ENCODE peak calls at places on chromosomes 11 and 22, in five cellular contexts. Y, N, P, D and V are unnamed samples.
A peak's percentile ranks its signal among the peaks of the same experiment; 100 is the strongest.

GRCh38 chr11:120130991-120131760 is 6.7 kb downstream of the TRIM29 start:
- DNase-seq in Y (no peak), N (no peak), P (no peak), D (no peak), V (no peak)

GRCh38 chr11:119363874-119364590 is 17.5 kb downstream of the USP2 start:
- DNase-seq in Y (no peak), N (no peak), P (peak; percentile 86), D (no peak), V (peak; percentile 39)

GRCh38 chr11:8959546-8960166 is 4.6 kb downstream of the TMEM9B start:
- DNase-seq in Y (peak; percentile 55), N (peak; percentile 82), P (peak; percentile 83), D (peak; percentile 81), V (peak; percentile 87)

GRCh38 chr11:73585834-73586575 is 11.9 kb downstream of the FAM168A start:
- DNase-seq in Y (no peak), N (no peak), P (no peak), D (no peak), V (no peak)

GRCh38 chr11:104899226-104899625 is 966 bp upstream of the CASP12 start:
- DNase-seq in Y (no peak), N (no peak), P (peak; percentile 4), D (no peak), V (peak; percentile 50)

GRCh38 chr22:20531404-20532181 is 24.2 kb downstream of the MED15 start:
- DNase-seq in Y (peak; percentile 90), N (no peak), P (peak; percentile 70), D (peak; percentile 87), V (peak; percentile 64)

GRCh38 chr22:25564979-25565677 is 653 bp downstream of the GRK3 start:
- DNase-seq in Y (no peak), N (no peak), P (peak; percentile 64), D (peak; percentile 20), V (peak; percentile 6)

GRCh38 chr22:19990188-19990587 is 26.4 kb downstream of the ARVCF start:
- DNase-seq in Y (no peak), N (no peak), P (no peak), D (no peak), V (no peak)

GRCh38 chr22:50703726-50704509 is 31.3 kb downstream of the SHANK3 start:
- DNase-seq in Y (no peak), N (no peak), P (no peak), D (no peak), V (no peak)

GRCh38 chr11:130068546-130068985 is 1.1 kb upstream of the APLP2 start:
- DNase-seq in Y (no peak), N (no peak), P (peak; percentile 30), D (no peak), V (no peak)

GRCh38 chr22:38193580-38193979 is 8.2 kb upstream of the MAFF start:
- DNase-seq in Y (no peak), N (no peak), P (no peak), D (no peak), V (no peak)

GRCh38 chr22:24089951-24090350 is 78.8 kb downstream of the CABIN1 start:
- DNase-seq in Y (no peak), N (no peak), P (no peak), D (no peak), V (no peak)

GRCh38 chr11:83827940-83828554 is 541.9 kb upstream of the CCDC90B start:
- DNase-seq in Y (no peak), N (peak; percentile 12), P (peak; percentile 65), D (peak; percentile 40), V (peak; percentile 43)

GRCh38 chr22:28799834-28800307 is 498 bp downstream of the XBP1 start:
- DNase-seq in Y (no peak), N (peak; percentile 33), P (peak; percentile 76), D (no peak), V (peak; percentile 68)

GRCh38 chr22:20109411-20110358 is 6.2 kb upstream of the RANBP1 start:
- DNase-seq in Y (no peak), N (no peak), P (no peak), D (no peak), V (no peak)

GRCh38 chr11:59114344-59114743 is 7.3 kb downstream of the FAM111B start:
- DNase-seq in Y (no peak), N (no peak), P (no peak), D (no peak), V (no peak)

GRCh38 chr22:37274380-37274862 is 7.9 kb upstream of the CYTH4 start:
- DNase-seq in Y (no peak), N (no peak), P (no peak), D (no peak), V (no peak)

GRCh38 chr22:29635734-29636357 is 32.4 kb downstream of the NF2 start:
- DNase-seq in Y (no peak), N (peak; percentile 40), P (peak; percentile 51), D (peak; percentile 62), V (peak; percentile 64)

GRCh38 chr11:12864316-12865156 is 144.6 kb upstream of the RASSF10 start:
- DNase-seq in Y (no peak), N (no peak), P (peak; percentile 90), D (peak; percentile 44), V (peak; percentile 97)

GRCh38 chr11:20010106-20010860 is 150.0 kb downstream of the DBX1 start:
- DNase-seq in Y (no peak), N (no peak), P (no peak), D (no peak), V (no peak)

GRCh38 chr11:1497600-1497999 is 11.0 kb upstream of the MOB2 start:
- DNase-seq in Y (no peak), N (no peak), P (no peak), D (no peak), V (no peak)

GRCh38 chr11:93493252-93493897 is 49.8 kb downstream of the SMCO4 start:
- DNase-seq in Y (no peak), N (no peak), P (no peak), D (no peak), V (no peak)

GRCh38 chr22:19118601-19118880 is 3.7 kb downstream of the DGCR2 start:
- DNase-seq in Y (no peak), N (no peak), P (no peak), D (no peak), V (no peak)

DNA sequence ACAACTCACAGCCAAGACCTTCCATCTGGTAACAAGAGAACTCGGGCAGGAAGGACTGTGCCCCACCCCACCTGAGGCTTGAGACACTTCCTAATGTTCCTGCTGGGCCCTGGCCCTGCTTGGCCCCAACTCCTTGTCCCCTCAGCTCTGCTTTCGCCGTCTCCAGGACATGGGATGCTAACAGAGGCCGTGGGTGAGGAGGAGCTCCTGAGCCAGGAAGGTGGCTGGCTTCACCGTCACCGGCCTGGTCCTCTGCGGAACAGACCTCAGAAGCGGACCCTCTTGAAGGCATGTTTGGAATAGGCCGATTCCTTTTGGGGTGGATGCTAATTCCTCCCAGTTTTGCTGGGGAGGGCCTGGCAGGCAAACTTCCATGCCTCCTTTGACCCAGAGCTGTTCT is 154.3 kb downstream of the CACNA1I start:
- DNase-seq in Y (no peak), N (no peak), P (no peak), D (no peak), V (no peak)
- H3K4me2 ChIP-seq in Y (no peak overlapping the region), N (no peak overlapping the region), P (no peak overlapping the region), D (no peak overlapping the region), V (no peak overlapping the region)

GRCh38 chr11:35583843-35584242 is 34.4 kb upstream of the FJX1 start:
- DNase-seq in Y (no peak), N (no peak), P (no peak), D (no peak), V (no peak)

GRCh38 chr11:35586216-35586615 is 32.0 kb upstream of the FJX1 start:
- DNase-seq in Y (no peak), N (no peak), P (no peak), D (no peak), V (no peak)

GRCh38 chr11:35583126-35583525 is 35.1 kb upstream of the FJX1 start:
- DNase-seq in Y (no peak), N (no peak), P (no peak), D (no peak), V (no peak)

GRCh38 chr11:35584321-35584720 is 33.9 kb upstream of the FJX1 start:
- DNase-seq in Y (peak; percentile 35), N (no peak), P (no peak), D (no peak), V (no peak)

DNA sequence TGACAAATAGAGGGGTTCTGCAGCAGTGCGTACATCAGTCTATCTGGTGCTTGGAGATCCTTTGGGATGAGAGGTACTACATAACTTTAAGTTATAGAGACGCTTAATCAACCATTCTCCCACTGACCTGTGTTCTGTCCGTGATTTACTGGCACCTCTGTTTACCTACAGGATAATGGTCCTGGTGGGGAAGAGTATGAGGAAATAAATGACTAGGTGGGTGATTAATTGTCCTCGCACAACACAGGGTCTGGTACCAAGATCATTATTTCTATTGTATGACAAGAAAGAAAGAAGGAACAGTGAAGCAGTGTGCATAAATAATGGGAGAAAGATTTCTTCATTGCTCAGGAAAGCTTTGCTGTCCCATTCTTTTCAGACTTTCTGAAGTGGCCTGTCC is 32.8 kb upstream of the FJX1 start:
- DNase-seq in Y (no peak), N (no peak), P (no peak), D (no peak), V (no peak)
- H3K4me2 ChIP-seq in Y (no peak overlapping the region), N (no peak overlapping the region), P (no peak overlapping the region), D (no peak overlapping the region), V (no peak overlapping the region)

DNA sequence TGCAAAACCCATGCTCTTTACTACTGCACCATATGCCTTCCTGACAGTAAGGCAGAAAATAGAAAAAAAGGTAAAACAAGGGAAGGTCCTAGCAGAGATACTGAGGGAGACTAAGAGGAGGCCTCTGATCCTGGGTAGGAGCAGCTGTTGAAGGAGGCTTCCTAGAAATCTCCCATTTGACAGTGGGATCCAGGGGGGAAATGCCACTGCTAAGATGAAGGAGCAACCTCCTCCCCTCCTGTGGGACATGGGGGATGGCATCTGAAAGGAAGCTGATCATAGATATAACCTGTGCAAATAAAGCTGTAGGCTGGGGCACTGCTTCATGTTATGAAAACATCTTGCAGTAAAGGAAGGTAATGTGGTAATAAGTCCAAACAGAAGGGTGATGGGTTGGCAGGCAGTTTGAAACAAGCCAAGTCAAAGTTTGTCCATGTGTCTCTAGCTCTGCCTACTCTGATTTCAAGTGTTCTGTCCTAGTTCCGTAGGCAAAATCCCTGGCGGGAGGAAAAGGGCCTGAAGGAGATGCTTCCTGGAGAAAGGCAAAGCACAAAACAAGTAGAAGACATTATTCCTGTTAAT is 86.7 kb upstream of the EED start:
- DNase-seq in Y (no peak), N (no peak), P (no peak), D (no peak), V (no peak)
- H3K4me2 ChIP-seq in Y (no peak overlapping the region), N (no peak overlapping the region), P (no peak overlapping the region), D (no peak overlapping the region), V (no peak overlapping the region)

GRCh38 chr11:122126024-122126678 is 10.1 kb upstream of the BLID start:
- DNase-seq in Y (no peak), N (no peak), P (no peak), D (no peak), V (no peak)
- H3K4me2 ChIP-seq in Y (no peak overlapping the region), N (no peak overlapping the region), P (no peak overlapping the region), D (no peak overlapping the region), V (no peak overlapping the region)